ENCODE peak calls at places on chromosomes 3 and 15, in seven cellular contexts. One of them, this sample, is unnamed.

GRCh38 chr3:44509393-44509921 is 32.0 kb upstream of the ZNF445 start:
- DNase-seq in transverse colon: no peak
- DNase-seq in glutamatergic neuron: no peak
- DNase-seq in H9: no peak
- DNase-seq in breast epithelium: no peak
- DNase-seq in PC-3: no peak
- DNase-seq in body of pancreas: no peak
- DNase-seq in this sample: no peak

GRCh38 chr3:8593022-8593817 is 51.4 kb downstream of the SSUH2 start:
- DNase-seq in glutamatergic neuron: peak
- DNase-seq in transverse colon: no peak
- DNase-seq in body of pancreas: no peak
- DNase-seq in breast epithelium: no peak
- DNase-seq in PC-3: no peak
- DNase-seq in H9: no peak
- DNase-seq in this sample: no peak

GRCh38 chr3:2686816-2687502 is 423.2 kb downstream of the IL5RA start:
- DNase-seq in transverse colon: no peak
- DNase-seq in glutamatergic neuron: no peak
- DNase-seq in body of pancreas: no peak
- DNase-seq in H9: no peak
- DNase-seq in PC-3: no peak
- DNase-seq in breast epithelium: no peak
- DNase-seq in this sample: no peak

GRCh38 chr15:50315814-50316630 is 39.0 kb downstream of the GABPB1 start:
- DNase-seq in H9: no peak
- DNase-seq in glutamatergic neuron: no peak
- DNase-seq in breast epithelium: no peak
- DNase-seq in transverse colon: no peak
- DNase-seq in PC-3: peak
- DNase-seq in body of pancreas: no peak
- DNase-seq in this sample: no peak

GRCh38 chr15:101013769-101014223 is 94.6 kb downstream of the LRRK1 start:
- DNase-seq in PC-3: no peak
- DNase-seq in breast epithelium: no peak
- DNase-seq in H9: peak
- DNase-seq in transverse colon: peak
- DNase-seq in body of pancreas: no peak
- DNase-seq in glutamatergic neuron: no peak
- DNase-seq in this sample: no peak

GRCh38 chr15:90232941-90233700 is 620 bp downstream of the CIB1 start:
- DNase-seq in H9: peak
- DNase-seq in transverse colon: peak
- DNase-seq in body of pancreas: peak
- DNase-seq in PC-3: peak
- DNase-seq in breast epithelium: peak
- DNase-seq in glutamatergic neuron: peak
- DNase-seq in this sample: peak

GRCh38 chr3:141083831-141084624 is 32.9 kb downstream of the SPSB4 start:
- DNase-seq in glutamatergic neuron: peak
- DNase-seq in PC-3: no peak
- DNase-seq in body of pancreas: no peak
- DNase-seq in transverse colon: no peak
- DNase-seq in H9: no peak
- DNase-seq in breast epithelium: no peak
- DNase-seq in this sample: no peak

GRCh38 chr3:112671930-112672715 is 31.2 kb upstream of the CCDC80 start:
- DNase-seq in H9: no peak
- DNase-seq in breast epithelium: no peak
- DNase-seq in body of pancreas: no peak
- DNase-seq in PC-3: peak
- DNase-seq in transverse colon: no peak
- DNase-seq in glutamatergic neuron: no peak
- DNase-seq in this sample: no peak

GRCh38 chr15:68554716-68555347 is 24.0 kb upstream of the CORO2B start:
- DNase-seq in body of pancreas: no peak
- DNase-seq in transverse colon: no peak
- DNase-seq in H9: no peak
- DNase-seq in glutamatergic neuron: no peak
- DNase-seq in breast epithelium: no peak
- DNase-seq in PC-3: no peak
- DNase-seq in this sample: no peak

GRCh38 chr3:156024904-156025303 is 95.5 kb upstream of the KCNAB1 start:
- DNase-seq in body of pancreas: no peak
- DNase-seq in glutamatergic neuron: no peak
- DNase-seq in H9: no peak
- DNase-seq in breast epithelium: no peak
- DNase-seq in transverse colon: no peak
- DNase-seq in PC-3: peak
- DNase-seq in this sample: no peak

GRCh38 chr15:80608688-80609087 is 86.4 kb upstream of the ABHD17C start:
- DNase-seq in H9: no peak
- DNase-seq in body of pancreas: no peak
- DNase-seq in PC-3: no peak
- DNase-seq in breast epithelium: no peak
- DNase-seq in glutamatergic neuron: no peak
- DNase-seq in transverse colon: no peak
- DNase-seq in this sample: no peak

GRCh38 chr15:58476525-58477162 is 44.9 kb downstream of the LIPC start:
- DNase-seq in transverse colon: no peak
- DNase-seq in PC-3: no peak
- DNase-seq in breast epithelium: no peak
- DNase-seq in H9: no peak
- DNase-seq in glutamatergic neuron: no peak
- DNase-seq in body of pancreas: no peak
- DNase-seq in this sample: no peak

GRCh38 chr3:124768812-124769211 is 38.6 kb downstream of the UMPS start:
- DNase-seq in body of pancreas: peak
- DNase-seq in glutamatergic neuron: no peak
- DNase-seq in H9: no peak
- DNase-seq in breast epithelium: no peak
- DNase-seq in PC-3: peak
- DNase-seq in transverse colon: peak
- DNase-seq in this sample: no peak

GRCh38 chr3:164732166-164732565 is 346.1 kb downstream of the SI start:
- DNase-seq in H9: no peak
- DNase-seq in PC-3: no peak
- DNase-seq in transverse colon: no peak
- DNase-seq in glutamatergic neuron: no peak
- DNase-seq in breast epithelium: no peak
- DNase-seq in body of pancreas: no peak
- DNase-seq in this sample: no peak

GRCh38 chr3:62493116-62493801 is 119.9 kb upstream of the FEZF2 start:
- DNase-seq in glutamatergic neuron: no peak
- DNase-seq in breast epithelium: no peak
- DNase-seq in PC-3: no peak
- DNase-seq in body of pancreas: no peak
- DNase-seq in H9: no peak
- DNase-seq in transverse colon: no peak
- DNase-seq in this sample: no peak

DNA sequence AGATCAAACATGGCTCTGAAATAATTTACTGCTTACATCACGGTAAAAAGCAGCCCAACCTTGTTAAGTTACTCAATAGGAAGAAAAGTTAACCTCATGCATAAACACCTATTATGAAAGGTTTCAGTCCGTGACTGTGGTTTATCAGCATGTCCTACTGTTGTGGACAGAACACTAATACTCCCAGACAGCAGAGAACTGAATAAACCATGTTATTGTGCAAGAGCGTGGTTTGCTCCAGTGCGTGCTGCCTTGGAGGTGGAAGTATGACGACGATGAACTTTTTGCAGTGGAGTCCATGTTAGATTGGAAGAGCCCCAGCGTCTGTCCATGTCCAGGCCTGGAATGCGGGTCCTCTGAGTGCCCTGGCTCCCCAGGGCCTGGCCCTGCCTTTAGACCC is 48.6 kb downstream of the MYO5C start:
- DNase-seq in H9: no peak
- DNase-seq in PC-3: no peak
- DNase-seq in transverse colon: no peak
- DNase-seq in body of pancreas: no peak
- DNase-seq in breast epithelium: no peak
- DNase-seq in glutamatergic neuron: no peak
- DNase-seq in this sample: no peak
- TF ChIP-seq CTCF in H9: no peak
- TF ChIP-seq CTCF in PC-3: no peak
- TF ChIP-seq CTCF in transverse colon: no peak
- TF ChIP-seq CTCF in body of pancreas: no peak
- TF ChIP-seq CTCF in breast epithelium: no peak
- TF ChIP-seq CTCF in glutamatergic neuron: no peak
- TF ChIP-seq CTCF in this sample: no peak

GRCh38 chr15:40441736-40442531 is 1.2 kb downstream of the BAHD1 start:
- DNase-seq in glutamatergic neuron: peak
- DNase-seq in PC-3: no peak
- DNase-seq in H9: no peak
- DNase-seq in breast epithelium: no peak
- DNase-seq in body of pancreas: peak
- DNase-seq in transverse colon: peak
- DNase-seq in this sample: peak

GRCh38 chr15:40441012-40441735 is 421 bp downstream of the BAHD1 start:
- DNase-seq in glutamatergic neuron: peak
- DNase-seq in PC-3: no peak
- DNase-seq in transverse colon: no peak
- DNase-seq in H9: no peak
- DNase-seq in body of pancreas: no peak
- DNase-seq in breast epithelium: no peak
- DNase-seq in this sample: no peak

GRCh38 chr15:40439461-40440299 is 1.1 kb upstream of the BAHD1 start:
- DNase-seq in body of pancreas: peak
- DNase-seq in transverse colon: peak
- DNase-seq in PC-3: peak
- DNase-seq in breast epithelium: no peak
- DNase-seq in glutamatergic neuron: peak
- DNase-seq in H9: peak
- DNase-seq in this sample: peak

GRCh38 chr15:40438712-40439111 is 2.0 kb upstream of the BAHD1 start:
- DNase-seq in body of pancreas: peak
- DNase-seq in PC-3: no peak
- DNase-seq in transverse colon: no peak
- DNase-seq in glutamatergic neuron: no peak
- DNase-seq in H9: no peak
- DNase-seq in breast epithelium: no peak
- DNase-seq in this sample: peak

DNA sequence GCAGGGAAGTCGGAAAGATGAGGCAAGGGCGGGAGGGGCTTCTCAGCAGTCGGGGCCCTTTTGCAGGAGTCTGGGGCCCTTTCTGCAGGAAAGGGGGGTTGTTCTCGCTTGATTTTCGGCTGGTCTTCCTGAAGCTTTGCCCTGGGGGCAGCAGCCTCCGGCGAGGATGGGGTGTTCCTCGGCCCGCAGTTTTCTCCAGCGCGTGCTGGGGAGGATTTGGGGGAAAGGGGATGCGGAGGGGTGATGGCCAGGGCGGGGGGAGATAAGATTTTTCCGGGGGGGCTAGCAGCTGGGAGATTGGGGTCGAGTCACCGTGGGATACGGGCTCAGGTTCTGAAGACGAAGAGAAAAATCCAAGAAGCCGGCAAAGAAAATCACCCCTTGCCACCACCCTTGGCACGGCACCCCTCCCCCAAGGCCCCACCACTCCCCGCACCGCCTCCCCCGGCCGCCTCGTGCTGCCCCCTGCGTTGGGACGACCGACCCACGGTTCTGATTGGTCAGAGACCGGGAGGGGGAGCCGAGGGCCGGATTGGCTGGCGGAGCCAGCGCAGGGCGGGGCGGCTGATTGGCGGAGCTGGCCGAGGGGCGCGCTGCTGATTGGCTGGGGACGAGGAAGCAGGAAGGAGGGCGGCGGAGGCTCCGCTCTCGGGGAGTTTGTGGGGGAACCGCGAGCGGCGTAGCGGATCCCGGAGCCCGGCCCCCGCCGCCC is at the start of gene BAHD1:
- DNase-seq in breast epithelium: peak
- DNase-seq in transverse colon: peak
- DNase-seq in glutamatergic neuron: peak
- DNase-seq in body of pancreas: peak
- DNase-seq in H9: peak
- DNase-seq in PC-3: peak
- DNase-seq in this sample: peak
- TF ChIP-seq CTCF in breast epithelium: no peak
- TF ChIP-seq CTCF in transverse colon: no peak
- TF ChIP-seq CTCF in glutamatergic neuron: no peak
- TF ChIP-seq CTCF in body of pancreas: no peak
- TF ChIP-seq CTCF in H9: no peak
- TF ChIP-seq CTCF in PC-3: no peak
- TF ChIP-seq CTCF in this sample: no peak

DNA sequence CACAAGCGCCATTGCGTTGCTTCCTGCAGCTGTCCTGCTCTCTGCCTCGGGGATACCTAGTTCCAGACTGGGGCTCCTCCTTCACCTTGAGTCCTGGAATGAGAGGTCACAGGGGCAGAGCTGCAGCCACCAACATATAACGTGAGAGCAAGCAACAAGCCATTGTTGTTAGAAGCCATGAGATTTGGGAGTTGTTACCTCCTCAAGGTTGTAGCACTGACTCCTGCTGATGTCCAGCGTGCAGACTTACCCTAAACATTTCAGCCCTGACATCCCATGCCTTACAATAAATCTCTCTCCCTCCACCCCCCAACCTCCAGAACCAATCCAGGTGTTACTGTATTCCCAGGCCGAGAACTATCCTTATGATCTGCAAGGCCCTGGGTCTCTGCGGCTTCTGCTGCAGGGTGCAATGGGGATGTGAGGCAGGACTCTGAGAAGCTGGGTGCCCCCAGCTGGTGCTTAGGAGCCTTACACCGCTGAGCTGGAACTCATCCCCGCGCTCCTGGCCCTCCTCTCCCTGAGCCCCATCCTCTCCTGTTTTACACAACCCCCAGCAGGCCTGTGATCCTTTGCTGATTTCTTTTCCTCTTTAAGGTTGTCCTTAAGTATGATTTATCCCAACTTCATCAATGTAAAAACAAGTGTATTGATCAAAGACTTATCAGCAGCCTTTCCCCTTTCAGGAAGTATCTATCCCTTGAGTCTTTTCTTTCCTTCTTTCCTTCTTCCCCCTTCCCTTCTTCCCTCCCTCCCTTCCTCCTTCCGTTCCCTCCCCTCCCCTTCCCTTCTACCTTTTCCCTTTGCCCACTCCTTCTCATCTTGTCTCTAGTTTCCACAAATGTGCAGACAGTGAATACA is 84.2 kb upstream of the ABHD2 start:
- DNase-seq in glutamatergic neuron: peak
- DNase-seq in PC-3: no peak
- DNase-seq in transverse colon: no peak
- DNase-seq in H9: peak
- DNase-seq in body of pancreas: no peak
- DNase-seq in breast epithelium: no peak
- DNase-seq in this sample: no peak
- TF ChIP-seq CTCF in glutamatergic neuron: peak
- TF ChIP-seq CTCF in PC-3: peak
- TF ChIP-seq CTCF in transverse colon: no peak
- TF ChIP-seq CTCF in H9: peak
- TF ChIP-seq CTCF in body of pancreas: no peak
- TF ChIP-seq CTCF in breast epithelium: no peak
- TF ChIP-seq CTCF in this sample: peak

GRCh38 chr3:14371573-14372474 is 30.6 kb upstream of the SLC6A6 start:
- DNase-seq in transverse colon: peak
- DNase-seq in body of pancreas: peak
- DNase-seq in H9: no peak
- DNase-seq in glutamatergic neuron: no peak
- DNase-seq in PC-3: peak
- DNase-seq in breast epithelium: peak
- DNase-seq in this sample: peak
- TF ChIP-seq CTCF in transverse colon: no peak
- TF ChIP-seq CTCF in body of pancreas: no peak
- TF ChIP-seq CTCF in H9: peak
- TF ChIP-seq CTCF in glutamatergic neuron: no peak
- TF ChIP-seq CTCF in PC-3: peak
- TF ChIP-seq CTCF in breast epithelium: no peak
- TF ChIP-seq CTCF in this sample: no peak